ENCODE peak calls at places on chromosomes 4 and X, in nine cellular contexts. One of them, this sample, is unnamed.

GRCh38 chrX:79270401-79270800 is 96.7 kb downstream of the ITM2A start:
- DNase-seq in left ventricle myocardium inferior: peak
- DNase-seq in astrocyte: no peak
- DNase-seq in brain microvascular endothelial cell: no peak
- DNase-seq in body of pancreas: peak
- DNase-seq in right atrium auricular region: no peak
- DNase-seq in IMR-90: no peak
- DNase-seq in PC-9: no peak
- DNase-seq in cardiac muscle cell: peak
- DNase-seq in this sample: no peak

GRCh38 chr4:123921339-123921738 is 524.7 kb downstream of the SPRY1 start:
- DNase-seq in astrocyte: no peak
- DNase-seq in right atrium auricular region: no peak
- DNase-seq in left ventricle myocardium inferior: no peak
- DNase-seq in brain microvascular endothelial cell: no peak
- DNase-seq in PC-9: no peak
- DNase-seq in cardiac muscle cell: no peak
- DNase-seq in IMR-90: no peak
- DNase-seq in body of pancreas: no peak
- DNase-seq in this sample: no peak

GRCh38 chr4:170157670-170158069 is 67.9 kb upstream of the AADAT start:
- DNase-seq in body of pancreas: no peak
- DNase-seq in left ventricle myocardium inferior: no peak
- DNase-seq in brain microvascular endothelial cell: no peak
- DNase-seq in IMR-90: no peak
- DNase-seq in cardiac muscle cell: no peak
- DNase-seq in astrocyte: no peak
- DNase-seq in right atrium auricular region: no peak
- DNase-seq in PC-9: no peak
- DNase-seq in this sample: no peak

GRCh38 chrX:18026171-18026570 is 165.1 kb upstream of the RAI2 start:
- DNase-seq in body of pancreas: no peak
- DNase-seq in cardiac muscle cell: peak
- DNase-seq in IMR-90: no peak
- DNase-seq in PC-9: no peak
- DNase-seq in right atrium auricular region: no peak
- DNase-seq in astrocyte: no peak
- DNase-seq in brain microvascular endothelial cell: no peak
- DNase-seq in left ventricle myocardium inferior: no peak
- DNase-seq in this sample: no peak

GRCh38 chrX:133607419-133608348 is 192.4 kb upstream of the GPC4 start:
- DNase-seq in astrocyte: no peak
- DNase-seq in right atrium auricular region: no peak
- DNase-seq in IMR-90: no peak
- DNase-seq in cardiac muscle cell: no peak
- DNase-seq in body of pancreas: peak
- DNase-seq in left ventricle myocardium inferior: no peak
- DNase-seq in brain microvascular endothelial cell: no peak
- DNase-seq in PC-9: no peak
- DNase-seq in this sample: no peak

GRCh38 chrX:149829751-149830191 is 48.0 kb downstream of the MAGEA9 start:
- DNase-seq in body of pancreas: no peak
- DNase-seq in PC-9: no peak
- DNase-seq in right atrium auricular region: no peak
- DNase-seq in astrocyte: peak
- DNase-seq in IMR-90: peak
- DNase-seq in brain microvascular endothelial cell: peak
- DNase-seq in left ventricle myocardium inferior: no peak
- DNase-seq in cardiac muscle cell: no peak
- DNase-seq in this sample: no peak

GRCh38 chrX:150547511-150548115 is 20.8 kb upstream of the MTM1 start:
- DNase-seq in left ventricle myocardium inferior: peak
- DNase-seq in brain microvascular endothelial cell: peak
- DNase-seq in PC-9: peak
- DNase-seq in IMR-90: no peak
- DNase-seq in cardiac muscle cell: peak
- DNase-seq in body of pancreas: peak
- DNase-seq in astrocyte: peak
- DNase-seq in right atrium auricular region: peak
- DNase-seq in this sample: no peak

GRCh38 chr4:57575465-57575864 is 465.3 kb upstream of the IGFBP7 start:
- DNase-seq in body of pancreas: no peak
- DNase-seq in right atrium auricular region: no peak
- DNase-seq in left ventricle myocardium inferior: no peak
- DNase-seq in IMR-90: no peak
- DNase-seq in PC-9: no peak
- DNase-seq in brain microvascular endothelial cell: no peak
- DNase-seq in cardiac muscle cell: no peak
- DNase-seq in astrocyte: no peak
- DNase-seq in this sample: no peak

GRCh38 chrX:46381630-46382029 is 163.6 kb downstream of the ZNF674 start:
- DNase-seq in left ventricle myocardium inferior: no peak
- DNase-seq in astrocyte: peak
- DNase-seq in body of pancreas: peak
- DNase-seq in brain microvascular endothelial cell: peak
- DNase-seq in right atrium auricular region: no peak
- DNase-seq in IMR-90: peak
- DNase-seq in PC-9: peak
- DNase-seq in cardiac muscle cell: peak
- DNase-seq in this sample: no peak

GRCh38 chrX:1391370-1391706 is 575 bp downstream of the SLC25A6 start:
- DNase-seq in astrocyte: no peak
- DNase-seq in IMR-90: no peak
- DNase-seq in left ventricle myocardium inferior: no peak
- DNase-seq in brain microvascular endothelial cell: no peak
- DNase-seq in cardiac muscle cell: peak
- DNase-seq in PC-9: peak
- DNase-seq in right atrium auricular region: no peak
- DNase-seq in body of pancreas: no peak
- DNase-seq in this sample: no peak

DNA sequence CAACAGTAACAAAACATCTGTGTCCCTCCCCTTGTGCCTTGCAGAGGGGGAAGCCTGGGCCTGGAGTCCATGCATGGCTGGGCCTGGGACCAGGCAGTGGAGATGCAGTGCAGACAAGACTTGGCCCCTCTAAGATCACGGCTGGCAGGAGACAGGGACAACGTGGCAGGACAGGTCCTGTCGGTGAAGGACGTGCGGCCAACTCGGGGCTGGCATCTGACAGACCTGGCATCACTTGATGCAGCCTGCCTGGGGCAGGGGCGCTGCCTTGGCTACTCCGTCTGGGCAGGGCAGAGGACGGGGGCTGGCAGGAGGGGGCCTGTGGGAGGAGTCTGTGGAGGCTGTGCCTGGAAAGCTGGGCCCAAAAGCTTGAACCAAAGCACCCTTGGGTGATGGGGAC is 112.1 kb downstream of the CPZ start:
- DNase-seq in brain microvascular endothelial cell: no peak
- DNase-seq in left ventricle myocardium inferior: no peak
- DNase-seq in body of pancreas: no peak
- DNase-seq in cardiac muscle cell: no peak
- DNase-seq in PC-9: no peak
- DNase-seq in astrocyte: no peak
- DNase-seq in IMR-90: no peak
- DNase-seq in right atrium auricular region: no peak
- DNase-seq in this sample: no peak
- TF ChIP-seq CTCF in brain microvascular endothelial cell: no peak
- TF ChIP-seq CTCF in left ventricle myocardium inferior: no peak
- TF ChIP-seq CTCF in body of pancreas: no peak
- TF ChIP-seq CTCF in cardiac muscle cell: no peak
- TF ChIP-seq CTCF in PC-9: no peak
- TF ChIP-seq CTCF in astrocyte: no peak
- TF ChIP-seq CTCF in IMR-90: no peak
- TF ChIP-seq CTCF in right atrium auricular region: no peak
- TF ChIP-seq CTCF in this sample: no peak

GRCh38 chr4:78313754-78314120 is 237.8 kb upstream of the ANXA3 start:
- DNase-seq in body of pancreas: no peak
- DNase-seq in cardiac muscle cell: no peak
- DNase-seq in brain microvascular endothelial cell: no peak
- DNase-seq in astrocyte: no peak
- DNase-seq in left ventricle myocardium inferior: no peak
- DNase-seq in PC-9: no peak
- DNase-seq in IMR-90: no peak
- DNase-seq in right atrium auricular region: no peak
- DNase-seq in this sample: no peak
- H3K4me3 ChIP-seq in body of pancreas: no peak
- H3K4me3 ChIP-seq in cardiac muscle cell: no peak
- H3K4me3 ChIP-seq in brain microvascular endothelial cell: no peak
- H3K4me3 ChIP-seq in astrocyte: no peak
- H3K4me3 ChIP-seq in left ventricle myocardium inferior: no peak
- H3K4me3 ChIP-seq in PC-9: no peak
- H3K4me3 ChIP-seq in IMR-90: no peak
- H3K4me3 ChIP-seq in right atrium auricular region: no peak
- H3K4me3 ChIP-seq in this sample: no peak

GRCh38 chr4:30385650-30386049 is 334.5 kb upstream of the PCDH7 start:
- DNase-seq in body of pancreas: no peak
- DNase-seq in IMR-90: peak
- DNase-seq in brain microvascular endothelial cell: no peak
- DNase-seq in PC-9: no peak
- DNase-seq in astrocyte: no peak
- DNase-seq in right atrium auricular region: no peak
- DNase-seq in cardiac muscle cell: no peak
- DNase-seq in left ventricle myocardium inferior: no peak
- DNase-seq in this sample: no peak

GRCh38 chr4:30386266-30386895 is 333.8 kb upstream of the PCDH7 start:
- DNase-seq in IMR-90: peak
- DNase-seq in PC-9: no peak
- DNase-seq in left ventricle myocardium inferior: no peak
- DNase-seq in astrocyte: peak
- DNase-seq in right atrium auricular region: no peak
- DNase-seq in cardiac muscle cell: no peak
- DNase-seq in brain microvascular endothelial cell: peak
- DNase-seq in body of pancreas: no peak
- DNase-seq in this sample: no peak

DNA sequence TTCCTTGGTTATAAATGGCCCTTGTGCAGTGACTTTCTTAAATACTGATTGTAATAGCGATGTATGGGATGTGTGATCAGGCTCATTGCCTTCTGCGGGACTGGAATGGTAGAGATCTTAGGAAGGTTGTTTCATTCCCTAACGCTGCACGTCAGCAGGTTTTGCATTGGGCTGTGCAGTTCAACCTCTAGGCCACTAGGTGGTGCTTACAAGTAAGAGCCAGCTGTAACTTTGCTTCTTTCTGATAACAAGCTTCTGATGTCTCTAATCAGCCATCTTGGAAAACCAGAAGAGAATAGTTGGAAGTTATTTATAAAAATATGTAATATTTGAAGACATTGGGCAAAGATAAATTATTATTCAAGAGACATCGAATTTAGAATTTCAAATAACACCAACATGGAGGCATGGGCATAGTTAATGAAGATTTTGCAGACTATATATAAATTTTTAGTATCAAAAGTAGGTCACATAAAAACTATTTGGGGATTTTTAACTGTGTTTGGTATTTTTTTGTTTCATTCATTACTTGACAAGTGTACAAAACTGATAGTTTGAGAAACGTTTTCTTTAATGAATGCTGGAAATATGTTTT is 339.7 kb upstream of the PCDH7 start:
- DNase-seq in left ventricle myocardium inferior: no peak
- DNase-seq in IMR-90: peak
- DNase-seq in astrocyte: peak
- DNase-seq in body of pancreas: peak
- DNase-seq in cardiac muscle cell: peak
- DNase-seq in PC-9: peak
- DNase-seq in brain microvascular endothelial cell: peak
- DNase-seq in right atrium auricular region: no peak
- DNase-seq in this sample: peak
- TF ChIP-seq CTCF in left ventricle myocardium inferior: peak
- TF ChIP-seq CTCF in IMR-90: peak
- TF ChIP-seq CTCF in astrocyte: peak
- TF ChIP-seq CTCF in body of pancreas: peak
- TF ChIP-seq CTCF in cardiac muscle cell: peak
- TF ChIP-seq CTCF in PC-9: peak
- TF ChIP-seq CTCF in brain microvascular endothelial cell: peak
- TF ChIP-seq CTCF in right atrium auricular region: peak
- TF ChIP-seq CTCF in this sample: peak

DNA sequence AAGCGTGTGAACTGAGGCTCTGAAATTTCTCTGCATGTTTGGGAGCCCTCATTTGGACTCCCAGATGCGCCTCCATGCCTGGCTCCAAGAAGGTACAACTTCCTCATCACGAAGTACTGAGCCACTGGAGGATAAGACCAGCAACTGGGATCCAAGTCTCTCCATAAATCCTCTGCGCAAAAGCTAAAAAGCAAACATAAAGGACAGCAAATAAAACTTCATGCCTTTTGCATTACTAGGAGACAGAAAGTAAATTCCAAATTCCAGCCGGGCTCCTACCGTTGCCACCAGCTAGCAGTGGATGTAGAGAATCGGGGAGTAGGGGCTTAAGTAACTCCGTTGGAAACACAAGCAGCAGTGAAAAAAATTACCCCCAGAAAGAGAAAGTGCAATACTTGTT is 477.1 kb upstream of the TENM3 start:
- DNase-seq in body of pancreas: no peak
- DNase-seq in left ventricle myocardium inferior: no peak
- DNase-seq in right atrium auricular region: no peak
- DNase-seq in IMR-90: no peak
- DNase-seq in astrocyte: no peak
- DNase-seq in cardiac muscle cell: no peak
- DNase-seq in PC-9: no peak
- DNase-seq in brain microvascular endothelial cell: no peak
- DNase-seq in this sample: no peak
- H3K4me3 ChIP-seq in body of pancreas: no peak
- H3K4me3 ChIP-seq in left ventricle myocardium inferior: no peak
- H3K4me3 ChIP-seq in right atrium auricular region: no peak
- H3K4me3 ChIP-seq in IMR-90: no peak
- H3K4me3 ChIP-seq in astrocyte: no peak
- H3K4me3 ChIP-seq in cardiac muscle cell: no peak
- H3K4me3 ChIP-seq in PC-9: no peak
- H3K4me3 ChIP-seq in brain microvascular endothelial cell: no peak
- H3K4me3 ChIP-seq in this sample: no peak